ENCODE peak calls at places on chromosomes 1 and 21, in seven cellular contexts. W, E, X, P, G, N and R are unnamed samples.

GRCh38 chr1:41435570-41436178 is 48.8 kb downstream of the EDN2 start:
- DNase-seq in E (no peak), P (peak), W (no peak), N (no peak), X (no peak), G (no peak), R (no peak)

GRCh38 chr1:148372731-148373130 is 110.4 kb downstream of the PPIAL4G start:
- DNase-seq in P (no peak), N (no peak), G (no peak), W (no peak), X (peak), E (no peak), R (no peak)

GRCh38 chr1:21932127-21932526 is 5.0 kb downstream of the HSPG2 start:
- DNase-seq in E (peak), G (no peak), X (peak), W (no peak), P (no peak), N (no peak), R (no peak)

GRCh38 chr1:171251042-171251740 is 2.9 kb downstream of the FMO1 start:
- DNase-seq in E (no peak), P (no peak), W (no peak), G (peak), X (peak), N (no peak), R (no peak)

GRCh38 chr1:47972864-47973437 is 24.2 kb downstream of the TRABD2B start:
- DNase-seq in W (no peak), X (no peak), N (no peak), G (no peak), E (no peak), P (no peak), R (no peak)

GRCh38 chr21:28602581-28602980 is 390.1 kb downstream of the LTN1 start:
- DNase-seq in P (no peak), X (no peak), W (no peak), E (no peak), N (no peak), G (no peak), R (no peak)

GRCh38 chr1:14939527-14940284 is 213.8 kb upstream of the TMEM51 start:
- DNase-seq in G (no peak), X (peak), P (no peak), E (no peak), W (no peak), N (no peak), R (no peak)

GRCh38 chr1:218425647-218426342 is 80.7 kb downstream of the TGFB2 start:
- DNase-seq in N (no peak), G (no peak), P (no peak), E (peak), W (no peak), X (peak), R (no peak)

GRCh38 chr1:152886758-152887409 is 8.8 kb downstream of the SMCP start:
- DNase-seq in N (no peak), W (no peak), E (no peak), P (no peak), G (no peak), X (no peak), R (no peak)

GRCh38 chr1:118949317-118949716 is 38.8 kb downstream of the TBX15 start:
- DNase-seq in G (no peak), P (no peak), X (no peak), W (no peak), N (no peak), E (no peak), R (no peak)

GRCh38 chr1:240691521-240692338 is 79.8 kb upstream of the GREM2 start:
- DNase-seq in G (no peak), W (no peak), P (peak), X (peak), E (no peak), N (no peak), R (no peak)

GRCh38 chr1:3022976-3023375 is 1.7 kb downstream of the ACTRT2 start:
- DNase-seq in G (no peak), P (no peak), W (no peak), X (no peak), E (no peak), N (no peak), R (no peak)

GRCh38 chr21:18545908-18546307 is 142.3 kb upstream of the TMPRSS15 start:
- DNase-seq in G (no peak), P (no peak), N (no peak), X (no peak), E (no peak), W (no peak), R (no peak)

GRCh38 chr1:180948357-180948756 is 35.7 kb downstream of the KIAA1614 start:
- DNase-seq in P (no peak), W (no peak), E (no peak), G (no peak), N (no peak), X (peak), R (no peak)

GRCh38 chr1:212379366-212379765 is 35.3 kb downstream of the PACC1 start:
- DNase-seq in E (no peak), N (no peak), W (no peak), X (no peak), G (no peak), P (no peak), R (no peak)

GRCh38 chr1:44038876-44039657 is 7.8 kb upstream of the SLC6A9 start:
- DNase-seq in P (no peak), N (no peak), W (no peak), E (no peak), X (peak), G (no peak), R (no peak)

GRCh38 chr1:244400974-244401373 is 50.7 kb downstream of the ADSS2 start:
- DNase-seq in G (no peak), N (no peak), W (no peak), X (no peak), P (no peak), E (no peak), R (no peak)

GRCh38 chr1:50332941-50333594 is 90.2 kb downstream of the DMRTA2 start:
- DNase-seq in G (peak), E (no peak), N (peak), W (peak), X (peak), P (no peak), R (no peak)

GRCh38 chr1:4050998-4051397 is 150.9 kb upstream of the C1orf174 start:
- DNase-seq in E (no peak), N (no peak), W (no peak), P (no peak), G (no peak), X (no peak), R (no peak)

GRCh38 chr1:170660874-170661645 is 2.9 kb upstream of the PRRX1 start:
- DNase-seq in W (no peak), G (no peak), X (peak), N (no peak), P (no peak), E (no peak), R (no peak)

GRCh38 chr1:29800120-29800519 is 563.8 kb downstream of the PTPRU start:
- DNase-seq in W (no peak), G (no peak), X (no peak), P (no peak), N (no peak), E (no peak), R (no peak)

GRCh38 chr1:66315675-66316074 is 218.3 kb upstream of the SGIP1 start:
- DNase-seq in G (no peak), X (peak), E (no peak), W (no peak), P (no peak), N (no peak), R (no peak)

GRCh38 chr21:32306021-32306780 is 7.5 kb downstream of the MRAP start:
- DNase-seq in P (no peak), W (no peak), X (no peak), E (no peak), G (no peak), N (no peak), R (no peak)

GRCh38 chr1:62436039-62436465 is 797 bp upstream of the USP1 start:
- DNase-seq in E (no peak), P (peak), N (no peak), G (no peak), X (no peak), W (no peak), R (peak)

GRCh38 chr1:94591791-94592565 is 50.4 kb upstream of the F3 start:
- DNase-seq in G (no peak), N (no peak), P (no peak), X (no peak), E (no peak), W (no peak), R (no peak)

GRCh38 chr1:30888391-30888790 is 20.2 kb downstream of the SDC3 start:
- DNase-seq in N (peak), P (no peak), W (no peak), E (peak), G (no peak), X (peak), R (no peak)

GRCh38 chr1:84724128-84724860 is 34.0 kb upstream of the SSX2IP start:
- DNase-seq in P (peak), G (peak), E (no peak), N (no peak), X (no peak), W (no peak), R (no peak)

GRCh38 chr1:51237313-51237700 is 1.2 kb downstream of the RNF11 start:
- DNase-seq in P (no peak), E (no peak), W (no peak), G (no peak), X (no peak), N (no peak), R (no peak)

GRCh38 chr21:29297483-29298347 is 1.0 kb upstream of the BACH1 start:
- DNase-seq in E (no peak), G (no peak), X (no peak), P (no peak), W (no peak), N (no peak), R (no peak)

GRCh38 chr1:244325056-244325764 is 126.5 kb downstream of the ADSS2 start:
- DNase-seq in N (peak), E (no peak), P (no peak), W (peak), G (peak), X (peak), R (no peak)

GRCh38 chr1:220879509-220880366 is 495 bp downstream of the HLX start:
- DNase-seq in E (no peak), G (no peak), N (no peak), X (peak), P (peak), W (no peak), R (no peak)

GRCh38 chr1:198101716-198102453 is 54.9 kb upstream of the NEK7 start:
- DNase-seq in W (no peak), P (no peak), E (no peak), X (peak), G (no peak), N (no peak), R (no peak)

GRCh38 chr21:36549470-36549869 is 69.5 kb upstream of the CLDN14 start:
- DNase-seq in P (no peak), G (no peak), E (no peak), X (no peak), W (no peak), N (no peak), R (no peak)

GRCh38 chr21:36551731-36552457 is 72.0 kb upstream of the CLDN14 start:
- DNase-seq in W (no peak), X (peak), E (peak), N (no peak), P (no peak), G (no peak), R (no peak)

GRCh38 chr21:36550761-36551160 is 70.8 kb upstream of the CLDN14 start:
- DNase-seq in P (no peak), X (peak), N (no peak), G (no peak), E (no peak), W (no peak), R (no peak)

GRCh38 chr21:36552458-36552800 is 72.5 kb upstream of the CLDN14 start:
- DNase-seq in E (no peak), P (no peak), N (no peak), G (no peak), W (no peak), X (no peak), R (no peak)

DNA sequence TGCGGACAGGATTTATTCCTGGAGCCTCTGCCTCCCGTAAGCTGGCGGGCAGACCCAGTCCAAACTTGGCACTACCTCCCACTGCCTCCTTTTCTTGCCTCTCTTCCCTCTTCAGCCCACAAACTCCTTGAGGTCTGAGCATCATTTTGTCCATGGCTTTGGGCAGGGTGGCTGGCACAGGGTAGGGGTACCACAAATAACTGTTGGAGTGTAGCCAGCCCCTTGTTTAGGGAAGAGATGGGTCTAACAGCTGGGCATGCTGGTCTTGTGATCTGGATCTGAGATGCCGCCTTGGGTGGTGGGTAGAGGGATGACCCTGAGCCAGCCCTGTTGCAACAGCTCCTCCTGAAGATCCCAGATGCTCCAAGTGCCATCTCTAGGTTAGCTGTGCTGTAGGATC is 71.4 kb upstream of the CLDN14 start:
- DNase-seq in E (no peak), G (no peak), W (no peak), X (no peak), N (no peak), P (no peak), R (no peak)
- TF ChIP-seq CTCF in E (no peak), G (no peak), W (no peak), X (no peak), N (no peak), P (no peak), R (no peak)

GRCh38 chr1:975896-976683 is 5.8 kb downstream of the PERM1 start:
- DNase-seq in E (no peak), W (no peak), N (no peak), X (peak), P (peak), G (peak), R (no peak)
- TF ChIP-seq CTCF in E (peak), W (peak), N (peak), X (peak), P (peak), G (peak), R (no peak)

DNA sequence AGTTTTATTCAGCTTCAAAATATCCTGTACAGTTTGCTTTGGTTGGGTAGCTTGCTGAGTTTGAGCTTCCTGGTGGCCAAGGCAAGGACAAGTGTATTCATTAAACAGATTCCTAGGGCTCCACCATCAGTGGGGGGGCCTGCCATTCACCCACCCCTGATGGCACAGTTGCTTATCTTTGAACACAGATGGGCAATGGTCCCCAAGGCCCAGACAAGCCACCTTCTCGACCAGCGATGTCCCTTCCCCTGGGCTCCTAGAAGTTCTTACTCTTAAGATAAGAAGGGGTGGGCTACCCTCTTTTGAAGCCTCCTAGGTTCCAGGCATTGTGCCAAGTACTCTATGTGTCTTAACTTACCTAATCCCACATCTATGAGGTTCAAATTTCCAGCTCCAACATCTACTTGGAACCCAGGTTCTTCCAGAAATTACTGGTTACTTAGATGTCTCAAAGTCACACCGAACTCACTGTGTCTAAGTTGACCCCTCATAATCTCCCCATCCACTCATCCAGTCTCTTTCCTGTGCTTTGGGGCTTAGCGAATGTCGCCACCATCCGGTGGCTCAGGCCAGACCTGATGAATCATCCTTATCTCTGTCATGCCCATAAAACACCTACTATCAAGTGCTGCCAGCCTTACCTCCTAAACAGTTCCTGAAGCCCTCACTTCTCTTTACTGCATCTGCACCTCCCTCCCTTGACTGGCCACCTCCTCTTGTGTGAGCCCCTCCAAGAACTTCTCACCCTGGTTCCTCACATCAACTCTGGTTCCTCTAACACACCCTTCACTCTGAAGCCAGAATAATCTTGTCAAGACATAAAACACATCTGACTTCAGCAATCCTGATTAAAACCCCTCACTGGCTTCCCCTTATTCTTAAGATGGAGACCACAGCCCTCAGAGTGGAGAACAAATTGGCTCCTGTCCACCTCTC is 50.1 kb downstream of the KLHDC7A start:
- DNase-seq in W (no peak), E (no peak), G (peak), X (no peak), N (peak), P (peak), R (no peak)
- TF ChIP-seq CTCF in W (no peak), E (no peak), G (peak), X (no peak), N (no peak), P (peak), R (no peak)

DNA sequence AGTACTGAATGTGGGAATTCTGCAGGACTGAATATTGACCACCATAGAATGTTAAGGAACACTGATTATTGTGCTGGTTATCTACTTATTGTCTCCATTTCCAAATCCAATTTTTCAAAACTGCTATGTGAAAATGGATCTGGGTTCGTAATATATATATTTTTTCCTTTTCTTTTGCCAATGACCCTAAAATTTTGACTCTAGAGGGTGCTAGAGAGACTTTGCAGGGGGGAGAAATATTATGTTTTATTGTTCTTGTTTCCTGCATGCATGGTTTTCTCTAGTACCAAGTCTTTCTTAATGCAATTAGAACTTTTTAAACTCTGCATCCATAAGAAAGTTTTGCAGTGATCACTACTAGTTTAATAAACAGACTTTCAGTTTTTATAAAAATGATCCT is 1256.9 kb downstream of the BRINP3 start:
- DNase-seq in G (no peak), X (no peak), W (no peak), N (no peak), P (no peak), E (no peak), R (no peak)
- TF ChIP-seq CTCF in G (peak), X (peak), W (no peak), N (no peak), P (peak), E (peak), R (no peak)

DNA sequence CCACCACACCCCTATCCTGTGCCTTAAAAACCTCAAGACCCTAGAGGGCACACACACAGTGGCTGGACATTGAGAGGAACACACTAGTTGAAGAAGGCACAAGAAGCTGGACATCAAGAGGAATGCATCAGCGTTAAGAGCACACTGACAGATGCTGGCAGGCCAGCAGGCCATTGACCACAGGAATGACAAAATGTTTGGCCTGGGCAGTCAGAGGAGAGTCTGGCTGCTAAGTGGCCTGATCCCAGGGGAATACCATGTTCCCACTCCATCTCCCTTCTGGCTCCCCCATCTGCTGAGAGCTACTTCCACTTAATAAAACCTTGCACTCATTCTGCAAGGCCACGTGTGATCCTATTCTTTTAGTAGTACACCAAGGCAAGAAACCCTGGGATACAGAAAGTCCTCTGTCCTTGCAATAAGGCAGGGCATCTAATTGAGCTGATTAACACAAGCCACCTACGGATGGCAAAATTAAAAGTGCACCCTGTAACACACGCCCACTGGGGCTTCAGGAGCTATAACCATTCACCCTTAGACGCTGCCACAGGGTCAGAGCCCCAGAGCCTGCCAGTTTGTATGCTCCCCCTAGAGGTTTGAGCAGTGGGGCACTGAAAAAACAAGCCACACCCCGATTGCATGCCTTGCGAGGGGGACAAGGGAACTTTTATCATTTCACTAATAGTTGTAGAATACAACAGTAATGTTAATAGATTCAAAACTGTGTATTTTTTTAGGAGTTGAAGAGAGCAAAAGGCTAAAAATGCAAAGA is 1216.1 kb upstream of the NCAM2 start:
- DNase-seq in N (no peak), G (no peak), W (no peak), P (no peak), E (no peak), X (no peak), R (no peak)
- TF ChIP-seq CTCF in N (no peak), G (no peak), W (no peak), P (peak), E (no peak), X (no peak), R (no peak)